ENCODE peak calls at places on chromosomes 11 and 22, in ten cellular contexts. One of them, this sample, is unnamed.
A peak's percentile ranks its signal among the peaks of the same experiment; 100 is the strongest.

GRCh38 chr11:66886671-66887221 is 29.9 kb downstream of the LRFN4 start:
- DNase-seq in myocyte: no peak
- DNase-seq in T47D: no peak
- DNase-seq in thoracic aorta: no peak
- DNase-seq in activated T-cell treated with anti-CD3 and anti-CD28 coated beads, Interleukin-2, amount 50 U/mL, for 1 hour: no peak
- DNase-seq in naive thymus-derived CD4-positive, alpha-beta T cell: no peak
- DNase-seq in activated naive CD8-positive, alpha-beta T cell treated with anti-CD3 and anti-CD28 coated beads, Interleukin-2, amount 10 ng/mL, durations not matched to agents 7 days and 5 days: no peak
- DNase-seq in cardiac muscle cell: peak; percentile 88
- DNase-seq in A549: peak; percentile 90
- DNase-seq in head of caudate nucleus: no peak
- DNase-seq in this sample: no peak

GRCh38 chr22:31055322-31056159 is 25.6 kb upstream of the SMTN start:
- DNase-seq in A549: peak; percentile 98
- DNase-seq in thoracic aorta: peak; percentile 84
- DNase-seq in cardiac muscle cell: peak; percentile 99
- DNase-seq in head of caudate nucleus: peak; percentile 67
- DNase-seq in activated naive CD8-positive, alpha-beta T cell treated with anti-CD3 and anti-CD28 coated beads, Interleukin-2, amount 10 ng/mL, durations not matched to agents 7 days and 5 days: no peak
- DNase-seq in T47D: peak; percentile 98
- DNase-seq in activated T-cell treated with anti-CD3 and anti-CD28 coated beads, Interleukin-2, amount 50 U/mL, for 1 hour: no peak
- DNase-seq in naive thymus-derived CD4-positive, alpha-beta T cell: no peak
- DNase-seq in myocyte: peak; percentile 80
- DNase-seq in this sample: peak; percentile 46

GRCh38 chr11:126152152-126152551 is 59.3 kb downstream of the RPUSD4 start:
- DNase-seq in myocyte: no peak
- DNase-seq in activated naive CD8-positive, alpha-beta T cell treated with anti-CD3 and anti-CD28 coated beads, Interleukin-2, amount 10 ng/mL, durations not matched to agents 7 days and 5 days: no peak
- DNase-seq in thoracic aorta: no peak
- DNase-seq in head of caudate nucleus: no peak
- DNase-seq in cardiac muscle cell: no peak
- DNase-seq in A549: no peak
- DNase-seq in T47D: no peak
- DNase-seq in activated T-cell treated with anti-CD3 and anti-CD28 coated beads, Interleukin-2, amount 50 U/mL, for 1 hour: no peak
- DNase-seq in naive thymus-derived CD4-positive, alpha-beta T cell: no peak
- DNase-seq in this sample: no peak

GRCh38 chr22:19710769-19711106 is 3.6 kb upstream of the SEPTIN5 start:
- DNase-seq in cardiac muscle cell: no peak
- DNase-seq in T47D: no peak
- DNase-seq in thoracic aorta: no peak
- DNase-seq in activated naive CD8-positive, alpha-beta T cell treated with anti-CD3 and anti-CD28 coated beads, Interleukin-2, amount 10 ng/mL, durations not matched to agents 7 days and 5 days: no peak
- DNase-seq in A549: no peak
- DNase-seq in naive thymus-derived CD4-positive, alpha-beta T cell: no peak
- DNase-seq in myocyte: no peak
- DNase-seq in activated T-cell treated with anti-CD3 and anti-CD28 coated beads, Interleukin-2, amount 50 U/mL, for 1 hour: no peak
- DNase-seq in head of caudate nucleus: no peak
- DNase-seq in this sample: no peak

GRCh38 chr11:105910095-105910715 is 111.8 kb downstream of the MSANTD4 start:
- DNase-seq in activated naive CD8-positive, alpha-beta T cell treated with anti-CD3 and anti-CD28 coated beads, Interleukin-2, amount 10 ng/mL, durations not matched to agents 7 days and 5 days: no peak
- DNase-seq in head of caudate nucleus: no peak
- DNase-seq in T47D: peak; percentile 45
- DNase-seq in naive thymus-derived CD4-positive, alpha-beta T cell: no peak
- DNase-seq in A549: no peak
- DNase-seq in cardiac muscle cell: no peak
- DNase-seq in thoracic aorta: no peak
- DNase-seq in activated T-cell treated with anti-CD3 and anti-CD28 coated beads, Interleukin-2, amount 50 U/mL, for 1 hour: no peak
- DNase-seq in myocyte: peak; percentile 9
- DNase-seq in this sample: no peak

GRCh38 chr22:35376728-35377472 is 4.0 kb upstream of the HMOX1 start:
- DNase-seq in cardiac muscle cell: peak; percentile 100
- DNase-seq in head of caudate nucleus: peak; percentile 88
- DNase-seq in activated naive CD8-positive, alpha-beta T cell treated with anti-CD3 and anti-CD28 coated beads, Interleukin-2, amount 10 ng/mL, durations not matched to agents 7 days and 5 days: no peak
- DNase-seq in thoracic aorta: peak; percentile 92
- DNase-seq in activated T-cell treated with anti-CD3 and anti-CD28 coated beads, Interleukin-2, amount 50 U/mL, for 1 hour: no peak
- DNase-seq in naive thymus-derived CD4-positive, alpha-beta T cell: no peak
- DNase-seq in myocyte: peak; percentile 98
- DNase-seq in A549: peak; percentile 96
- DNase-seq in T47D: peak; percentile 96
- DNase-seq in this sample: peak; percentile 59

GRCh38 chr22:46592390-46592872 is 27.8 kb upstream of the GRAMD4 start:
- DNase-seq in myocyte: peak; percentile 65
- DNase-seq in naive thymus-derived CD4-positive, alpha-beta T cell: no peak
- DNase-seq in A549: no peak
- DNase-seq in head of caudate nucleus: peak; percentile 65
- DNase-seq in thoracic aorta: no peak
- DNase-seq in activated T-cell treated with anti-CD3 and anti-CD28 coated beads, Interleukin-2, amount 50 U/mL, for 1 hour: peak; percentile 56
- DNase-seq in T47D: no peak
- DNase-seq in activated naive CD8-positive, alpha-beta T cell treated with anti-CD3 and anti-CD28 coated beads, Interleukin-2, amount 10 ng/mL, durations not matched to agents 7 days and 5 days: peak; percentile 82
- DNase-seq in cardiac muscle cell: peak; percentile 84
- DNase-seq in this sample: no peak

GRCh38 chr11:94131363-94132115 is 2.9 kb downstream of the PANX1 start:
- DNase-seq in activated naive CD8-positive, alpha-beta T cell treated with anti-CD3 and anti-CD28 coated beads, Interleukin-2, amount 10 ng/mL, durations not matched to agents 7 days and 5 days: no peak
- DNase-seq in thoracic aorta: no peak
- DNase-seq in myocyte: no peak
- DNase-seq in head of caudate nucleus: no peak
- DNase-seq in naive thymus-derived CD4-positive, alpha-beta T cell: no peak
- DNase-seq in activated T-cell treated with anti-CD3 and anti-CD28 coated beads, Interleukin-2, amount 50 U/mL, for 1 hour: no peak
- DNase-seq in A549: no peak
- DNase-seq in cardiac muscle cell: peak; percentile 79
- DNase-seq in T47D: peak; percentile 31
- DNase-seq in this sample: no peak

GRCh38 chr11:115284766-115285165 is 219.4 kb downstream of the CADM1 start:
- DNase-seq in head of caudate nucleus: no peak
- DNase-seq in activated naive CD8-positive, alpha-beta T cell treated with anti-CD3 and anti-CD28 coated beads, Interleukin-2, amount 10 ng/mL, durations not matched to agents 7 days and 5 days: no peak
- DNase-seq in T47D: peak; percentile 40
- DNase-seq in cardiac muscle cell: no peak
- DNase-seq in myocyte: peak; percentile 18
- DNase-seq in activated T-cell treated with anti-CD3 and anti-CD28 coated beads, Interleukin-2, amount 50 U/mL, for 1 hour: no peak
- DNase-seq in thoracic aorta: no peak
- DNase-seq in naive thymus-derived CD4-positive, alpha-beta T cell: no peak
- DNase-seq in A549: no peak
- DNase-seq in this sample: no peak

GRCh38 chr11:77259681-77260080 is 41.8 kb downstream of the GDPD4 start:
- DNase-seq in activated naive CD8-positive, alpha-beta T cell treated with anti-CD3 and anti-CD28 coated beads, Interleukin-2, amount 10 ng/mL, durations not matched to agents 7 days and 5 days: no peak
- DNase-seq in naive thymus-derived CD4-positive, alpha-beta T cell: no peak
- DNase-seq in T47D: no peak
- DNase-seq in cardiac muscle cell: peak; percentile 44
- DNase-seq in A549: no peak
- DNase-seq in head of caudate nucleus: no peak
- DNase-seq in activated T-cell treated with anti-CD3 and anti-CD28 coated beads, Interleukin-2, amount 50 U/mL, for 1 hour: no peak
- DNase-seq in thoracic aorta: no peak
- DNase-seq in myocyte: no peak
- DNase-seq in this sample: no peak

GRCh38 chr22:48842583-48842945 is 985.1 kb downstream of the BRD1 start:
- DNase-seq in thoracic aorta: no peak
- DNase-seq in naive thymus-derived CD4-positive, alpha-beta T cell: no peak
- DNase-seq in T47D: no peak
- DNase-seq in activated T-cell treated with anti-CD3 and anti-CD28 coated beads, Interleukin-2, amount 50 U/mL, for 1 hour: no peak
- DNase-seq in cardiac muscle cell: no peak
- DNase-seq in A549: no peak
- DNase-seq in head of caudate nucleus: no peak
- DNase-seq in myocyte: no peak
- DNase-seq in activated naive CD8-positive, alpha-beta T cell treated with anti-CD3 and anti-CD28 coated beads, Interleukin-2, amount 10 ng/mL, durations not matched to agents 7 days and 5 days: no peak
- DNase-seq in this sample: no peak

GRCh38 chr11:44351898-44352498 is 42.1 kb upstream of the ALX4 start:
- DNase-seq in head of caudate nucleus: no peak
- DNase-seq in activated naive CD8-positive, alpha-beta T cell treated with anti-CD3 and anti-CD28 coated beads, Interleukin-2, amount 10 ng/mL, durations not matched to agents 7 days and 5 days: no peak
- DNase-seq in myocyte: no peak
- DNase-seq in naive thymus-derived CD4-positive, alpha-beta T cell: no peak
- DNase-seq in cardiac muscle cell: no peak
- DNase-seq in A549: peak; percentile 11
- DNase-seq in thoracic aorta: no peak
- DNase-seq in T47D: no peak
- DNase-seq in activated T-cell treated with anti-CD3 and anti-CD28 coated beads, Interleukin-2, amount 50 U/mL, for 1 hour: no peak
- DNase-seq in this sample: peak; percentile 41